ENCODE peak calls at places on chromosomes 12 and 14, in four cellular contexts. J is stomach, E is HCT116, L is GM23338. C is an unnamed sample. For H3K36me3, the result is how much of the 10 kb centered on the place peaks cover.

GRCh38 chr14:74531467-74531866 is 37.9 kb downstream of the ISCA2 start:
- DNase-seq in L (peak), E (peak), J (peak), C (no peak)

GRCh38 chr12:127559349-127560040 is 707.5 kb upstream of the TMEM132C start:
- DNase-seq in L (peak), J (peak), E (no peak), C (peak)

GRCh38 chr12:121331268-121331667 is 20.9 kb downstream of the ANAPC5 start:
- DNase-seq in L (no peak), E (no peak), J (no peak), C (peak)

GRCh38 chr12:109645708-109646107 is 67.9 kb upstream of the FAM222A start:
- DNase-seq in E (no peak), J (no peak), L (no peak), C (no peak)

GRCh38 chr14:88005978-88006851 is 1.3 kb downstream of the GPR65 start:
- DNase-seq in E (no peak), J (no peak), L (no peak), C (no peak)

GRCh38 chr12:120115692-120116442 is 686 bp downstream of the RAB35 start:
- DNase-seq in L (peak), J (no peak), E (peak), C (peak)

GRCh38 chr14:38405851-38406630 is 150.1 kb upstream of the CLEC14A start:
- DNase-seq in J (no peak), L (peak), E (no peak), C (no peak)

GRCh38 chr12:126899926-126900792 is 1366.8 kb upstream of the TMEM132C start:
- DNase-seq in E (no peak), L (no peak), J (no peak), C (no peak)

GRCh38 chr12:16473610-16474326 is 126.3 kb downstream of the MGST1 start:
- DNase-seq in J (no peak), E (no peak), L (no peak), C (no peak)

GRCh38 chr14:86057018-86057667 is 527.2 kb downstream of the FLRT2 start:
- DNase-seq in L (peak), J (no peak), E (no peak), C (peak)

GRCh38 chr14:53113992-53114391 is 39.1 kb downstream of the DDHD1 start:
- DNase-seq in E (no peak), J (no peak), L (no peak), C (no peak)

GRCh38 chr12:113788020-113788856 is 177.9 kb downstream of the RBM19 start:
- DNase-seq in L (no peak), E (no peak), J (no peak), C (no peak)

GRCh38 chr12:56520025-56520810 is 1.4 kb upstream of the RBMS2 start:
- DNase-seq in L (peak), E (no peak), J (no peak), C (no peak)

GRCh38 chr12:47244730-47245285 is 165.0 kb upstream of the AMIGO2 start:
- DNase-seq in J (no peak), E (no peak), L (no peak), C (no peak)

GRCh38 chr14:21454843-21455550 is 926 bp downstream of the CHD8 start:
- DNase-seq in E (no peak), J (no peak), L (peak), C (no peak)

GRCh38 chr12:59007620-59008019 is 87.3 kb upstream of the LRIG3 start:
- DNase-seq in L (no peak), J (no peak), E (no peak), C (no peak)

GRCh38 chr12:2221030-2221621 is 168.3 kb downstream of the CACNA1C start:
- DNase-seq in J (no peak), L (no peak), E (no peak), C (no peak)

GRCh38 chr12:89413234-89413633 is 60.9 kb upstream of the DUSP6 start:
- DNase-seq in L (no peak), E (no peak), J (no peak), C (no peak)

GRCh38 chr12:106051853-106052531 is 86.8 kb downstream of the NUAK1 start:
- DNase-seq in L (no peak), J (no peak), E (no peak), C (no peak)

GRCh38 chr12:47107926-47108325 is 28.2 kb upstream of the AMIGO2 start:
- DNase-seq in J (no peak), L (no peak), E (no peak), C (no peak)

GRCh38 chr14:105901226-105901625 is 374.8 kb downstream of the TMEM121 start:
- DNase-seq in E (no peak), L (no peak), J (no peak), C (no peak)

GRCh38 chr12:62517887-62518286 is 51.3 kb downstream of the MON2 start:
- DNase-seq in L (no peak), E (no peak), J (no peak), C (no peak)

GRCh38 chr12:109547286-109547685 is 26.0 kb downstream of the MMAB start:
- DNase-seq in L (no peak), J (no peak), E (no peak), C (no peak)

GRCh38 chr12:32450768-32451167 is 51.4 kb downstream of the FGD4 start:
- DNase-seq in J (no peak), E (no peak), L (no peak), C (no peak)

GRCh38 chr14:20492486-20492885 is 12.9 kb upstream of the RNASE10 start:
- DNase-seq in L (no peak), J (no peak), E (no peak), C (no peak)

GRCh38 chr12:26271889-26272492 is 76.6 kb downstream of the SSPN start:
- DNase-seq in L (no peak), J (peak), E (no peak), C (peak)

GRCh38 chr14:98226411-98226810 is 1045.6 kb downstream of the BCL11B start:
- DNase-seq in L (no peak), E (no peak), J (no peak), C (no peak)

GRCh38 chr12:56143870-56144269 is 8.5 kb upstream of the MYL6B start:
- DNase-seq in E (no peak), L (no peak), J (no peak), C (no peak)

GRCh38 chr12:111405856-111406473 is at the start of gene SH2B3:
- DNase-seq in E (no peak), J (no peak), L (no peak), C (no peak)

GRCh38 chr14:31261859-31262739 is 54.5 kb upstream of the HECTD1 start:
- DNase-seq in J (peak), L (no peak), E (no peak), C (peak)

GRCh38 chr14:90721619-90722305 is 94.5 kb downstream of the TTC7B start:
- DNase-seq in E (peak), L (no peak), J (no peak), C (no peak)

GRCh38 chr12:71641390-71641789 is 22.3 kb downstream of the ZFC3H1 start:
- DNase-seq in J (no peak), E (no peak), L (no peak), C (no peak)

DNA sequence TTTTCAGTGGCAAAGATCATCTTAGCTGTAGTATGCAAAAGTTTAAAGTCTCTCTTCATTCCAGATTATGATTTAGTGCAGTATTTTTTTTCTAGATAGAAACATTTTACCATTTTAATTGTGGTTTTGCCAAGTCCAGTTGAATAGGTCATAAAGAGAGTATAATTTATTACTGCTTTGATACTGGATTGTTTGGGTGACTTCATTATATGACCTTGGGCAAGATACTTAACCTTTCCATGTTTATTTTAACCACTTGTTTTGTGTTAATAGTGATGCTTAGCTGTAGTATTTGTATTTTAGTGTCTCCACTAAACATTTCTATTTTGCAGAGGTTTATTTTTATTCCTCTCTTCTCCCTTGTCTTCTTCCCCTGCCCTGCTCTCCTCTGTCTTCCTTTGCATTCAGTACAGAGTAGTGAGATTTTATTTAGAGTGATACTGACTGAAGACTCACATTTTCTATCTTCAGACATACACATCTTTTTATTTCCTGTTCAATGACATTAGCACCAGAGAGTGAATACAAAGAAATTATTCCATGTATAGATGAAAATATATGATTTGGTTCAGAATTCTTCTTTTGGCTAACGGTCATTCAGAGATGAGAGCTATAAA is 215.2 kb downstream of the ERC1 start:
- DNase-seq in E (no peak), L (no peak), J (no peak), C (no peak)
- H3K4me3 ChIP-seq in E (no peak), L (no peak), J (no peak), C (no peak)

GRCh38 chr12:6376965-6377666 is 1.8 kb upstream of the SCNN1A start:
- DNase-seq in J (peak), L (no peak), E (no peak), C (no peak)
- H3K27ac ChIP-seq in J (peak), L (peak), E (peak), C (peak)

GRCh38 chr14:50740858-50741257 is 72.8 kb upstream of the SAV1 start:
- DNase-seq in L (no peak), J (no peak), E (no peak), C (no peak)
- H3K36me3 ChIP-seq in L (under half), J (half or more), E (under half), C (under half)

DNA sequence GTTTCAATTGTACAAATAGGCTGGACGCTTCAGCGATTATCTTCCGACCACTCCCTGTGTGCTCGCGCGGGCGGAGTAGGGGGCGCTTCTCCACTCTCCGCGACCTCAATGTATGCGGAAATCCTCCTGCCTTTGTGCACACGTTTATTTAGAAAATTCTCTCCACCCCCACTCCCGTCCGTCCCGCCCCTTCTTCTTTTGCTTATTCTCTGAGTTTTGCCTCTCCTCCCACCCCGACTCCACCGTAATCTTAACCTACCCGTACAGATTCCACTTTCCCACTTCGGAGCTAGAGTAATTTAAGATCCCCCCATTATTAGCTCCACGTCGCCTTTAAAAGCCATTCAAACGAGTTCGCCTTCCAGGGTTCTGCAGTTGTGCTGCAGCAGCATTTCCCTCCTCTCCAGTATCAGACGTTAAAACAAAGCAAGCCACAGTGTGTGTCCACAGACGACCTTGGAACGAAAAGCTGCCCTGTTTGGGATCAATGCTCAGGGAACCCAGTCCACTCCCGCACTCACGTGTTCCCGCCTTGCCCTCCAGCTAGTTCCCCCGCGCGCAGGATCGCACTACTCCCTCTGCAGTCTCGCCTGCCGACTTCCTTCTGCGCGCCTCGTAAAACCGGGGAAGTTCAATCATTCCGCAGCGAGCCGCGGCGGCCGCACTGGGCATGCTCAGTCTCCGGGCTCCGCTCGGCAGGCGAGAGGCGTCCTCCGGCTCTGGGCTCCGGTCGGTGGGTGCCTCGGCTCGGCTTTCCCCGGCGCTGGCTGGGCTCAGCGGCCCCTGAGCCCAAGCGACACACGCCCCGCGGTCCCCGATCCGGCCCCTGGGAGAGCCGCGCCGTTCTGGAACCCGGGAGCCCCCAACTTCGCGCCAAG is at the start of gene ANO6:
- DNase-seq in L (peak), E (peak), J (peak), C (peak)
- H3K4me3 ChIP-seq in L (peak), E (peak), J (peak), C (peak)

GRCh38 chr14:69133206-69134125 is 19.5 kb downstream of the DCAF5 start:
- DNase-seq in J (no peak), E (no peak), L (no peak), C (peak)
- H3K27ac ChIP-seq in J (peak), E (no peak), L (peak), C (peak)

GRCh38 chr14:63993992-63994391 is 141.2 kb downstream of the SYNE2 start:
- DNase-seq in J (no peak), E (no peak), L (peak), C (no peak)
- H3K36me3 ChIP-seq in J (half or more), E (under half), L (under half), C (under half)

DNA sequence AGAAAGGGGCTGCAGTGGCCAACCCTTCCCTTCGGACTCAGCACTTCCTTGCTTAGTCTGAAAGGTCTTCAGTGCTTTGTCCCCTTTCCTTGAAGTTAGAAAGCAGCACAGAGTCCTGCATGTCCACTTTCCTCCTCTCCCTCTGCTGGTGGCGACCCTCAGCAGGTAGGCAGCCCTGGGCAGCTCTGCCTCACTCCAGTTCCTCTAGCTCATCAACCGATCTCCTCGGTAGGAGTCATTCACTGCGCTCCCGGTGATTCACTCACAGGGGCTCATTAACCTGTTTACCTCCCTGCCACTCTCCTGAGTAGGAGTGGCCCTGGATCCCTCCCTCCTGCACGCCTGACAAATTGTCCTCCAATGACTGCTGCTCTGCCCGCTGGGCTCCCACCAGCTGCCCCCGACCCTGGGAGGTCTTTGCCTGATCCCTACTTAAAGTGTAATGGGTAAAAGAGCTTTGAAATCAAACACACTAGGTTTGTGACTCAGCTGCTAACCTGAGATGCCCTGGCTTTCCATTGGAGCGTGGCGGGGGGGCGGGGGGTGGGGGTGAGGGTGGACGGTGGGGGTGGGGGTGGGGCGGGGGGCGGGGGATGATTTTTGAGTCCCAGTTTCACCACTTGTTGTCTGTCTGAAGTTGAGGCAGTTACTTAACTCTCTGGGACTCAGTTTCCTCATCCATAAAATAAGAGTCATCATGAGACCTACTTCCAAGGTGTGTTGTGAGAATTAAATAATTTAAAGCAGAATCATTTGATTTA is 4.2 kb downstream of the SCNN1A start:
- DNase-seq in J (peak), L (peak), E (peak), C (peak)
- H3K4me3 ChIP-seq in J (peak), L (peak), E (peak), C (no peak)

GRCh38 chr12:13189254-13189653 is 7.3 kb upstream of the EMP1 start:
- DNase-seq in E (no peak), J (no peak), L (no peak), C (no peak)

GRCh38 chr12:13183621-13184020 is 12.9 kb upstream of the EMP1 start:
- DNase-seq in J (no peak), E (no peak), L (no peak), C (no peak)

GRCh38 chr12:13187399-13187798 is 9.1 kb upstream of the EMP1 start:
- DNase-seq in L (no peak), J (no peak), E (no peak), C (no peak)

GRCh38 chr12:13182881-13183280 is 13.6 kb upstream of the EMP1 start:
- DNase-seq in J (no peak), L (no peak), E (no peak), C (no peak)

GRCh38 chr12:13186292-13186691 is 10.2 kb upstream of the EMP1 start:
- DNase-seq in L (no peak), J (no peak), E (no peak), C (no peak)
- H3K27ac ChIP-seq in L (no peak), J (no peak), E (no peak), C (no peak)

GRCh38 chr12:98669751-98670150 is 24.7 kb downstream of the APAF1 start:
- DNase-seq in E (no peak), J (no peak), L (no peak), C (no peak)

DNA sequence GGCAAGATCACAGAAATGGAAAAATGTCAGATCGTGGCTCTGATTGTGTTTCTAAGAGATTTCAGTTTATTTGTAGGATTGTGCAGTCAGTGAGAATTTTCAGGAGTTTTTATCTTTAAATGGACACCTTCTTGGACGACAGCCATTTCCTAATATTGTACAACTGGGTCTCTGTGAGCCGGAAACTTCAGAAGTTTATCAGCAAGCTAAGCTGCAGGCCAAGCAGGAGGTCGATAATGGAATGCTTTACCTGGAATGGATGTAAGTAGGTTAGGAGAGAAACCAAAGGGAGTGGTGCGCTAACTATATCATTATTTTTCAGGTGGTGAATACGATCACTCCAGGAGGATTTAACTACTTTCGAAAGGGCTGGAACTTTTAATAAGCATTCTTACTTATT is 26.4 kb downstream of the APAF1 start:
- DNase-seq in L (no peak), J (no peak), E (no peak), C (peak)
- H3K36me3 ChIP-seq in L (under half), J (half or more), E (under half), C (under half)

GRCh38 chr12:70444903-70445302 is 78.8 kb downstream of the KCNMB4 start:
- DNase-seq in J (no peak), E (no peak), L (peak), C (no peak)

GRCh38 chr12:70451528-70451927 is 85.4 kb downstream of the KCNMB4 start:
- DNase-seq in J (no peak), E (no peak), L (no peak), C (no peak)

GRCh38 chr12:70449074-70449757 is 83.1 kb downstream of the KCNMB4 start:
- DNase-seq in L (no peak), J (no peak), E (peak), C (no peak)

GRCh38 chr12:70449758-70450341 is 83.8 kb downstream of the KCNMB4 start:
- DNase-seq in J (no peak), L (no peak), E (peak), C (no peak)

GRCh38 chr12:70448371-70448770 is 82.3 kb downstream of the KCNMB4 start:
- DNase-seq in E (no peak), L (no peak), J (no peak), C (no peak)
- H3K4me3 ChIP-seq in E (no peak), L (no peak), J (no peak), C (no peak)